ENCODE peak calls at places on chromosomes 1 and 21, in four cellular contexts. M is tibial nerve, V is fibroblast of the aortic adventitia, J is Calu3. L is an unnamed sample.

GRCh38 chr1:213492161-213493041 is 441.4 kb downstream of the RPS6KC1 start:
- DNase-seq in V (no peak), J (no peak), M (no peak), L (no peak)

GRCh38 chr1:243883551-243883950 is 33.5 kb upstream of the AKT3 start:
- DNase-seq in M (no peak), J (no peak), V (peak; percentile 95), L (no peak)

GRCh38 chr1:230185076-230186001 is 118.3 kb downstream of the GALNT2 start:
- DNase-seq in J (no peak), V (no peak), M (no peak), L (no peak)

GRCh38 chr1:245788269-245788668 is 633.5 kb downstream of the KIF26B start:
- DNase-seq in J (peak; percentile 5), V (peak; percentile 98), M (no peak), L (no peak)

GRCh38 chr1:151135433-151136385 is 10.7 kb downstream of the SEMA6C start:
- DNase-seq in V (no peak), J (no peak), M (no peak), L (no peak)

GRCh38 chr1:31707711-31708110 is 3.9 kb upstream of the COL16A1 start:
- DNase-seq in M (no peak), J (peak; percentile 32), V (peak; percentile 82), L (no peak)

GRCh38 chr1:169150631-169151337 is 44.3 kb downstream of the ATP1B1 start:
- DNase-seq in M (no peak), J (no peak), V (no peak), L (no peak)

GRCh38 chr1:13469343-13469742 is 44.5 kb downstream of the LRRC38 start:
- DNase-seq in J (no peak), M (peak; percentile 6), V (peak; percentile 2), L (peak; percentile 7)

GRCh38 chr21:46021978-46022544 is 40.5 kb downstream of the COL6A1 start:
- DNase-seq in J (no peak), V (peak; percentile 69), M (peak; percentile 44), L (no peak)

GRCh38 chr1:37394574-37395464 is 79.6 kb upstream of the ZC3H12A start:
- DNase-seq in M (no peak), V (no peak), J (no peak), L (peak; percentile 8)

GRCh38 chr1:181618559-181618958 is 135.2 kb downstream of the CACNA1E start:
- DNase-seq in M (no peak), V (no peak), J (no peak), L (no peak)

GRCh38 chr1:1334835-1335234 is 3.8 kb downstream of the TAS1R3 start:
- DNase-seq in M (no peak), J (no peak), V (no peak), L (peak; percentile 51)

GRCh38 chr1:48203287-48203900 is 19.1 kb upstream of the SLC5A9 start:
- DNase-seq in V (peak; percentile 35), M (no peak), J (peak; percentile 50), L (peak; percentile 44)

GRCh38 chr1:26981146-26981846 is 12.2 kb upstream of the TRNP1 start:
- DNase-seq in M (no peak), V (no peak), J (no peak), L (no peak)

GRCh38 chr1:51843948-51844347 is 34.6 kb downstream of the NRDC start:
- DNase-seq in M (no peak), V (no peak), J (no peak), L (no peak)

GRCh38 chr1:177913762-177914540 is 55.9 kb downstream of the SEC16B start:
- DNase-seq in J (peak; percentile 49), V (peak; percentile 45), M (peak; percentile 15), L (peak; percentile 44)

GRCh38 chr1:35873243-35873642 is 9.8 kb upstream of the AGO1 start:
- DNase-seq in J (no peak), M (no peak), V (no peak), L (no peak)

GRCh38 chr1:86515597-86515996 is 31.3 kb upstream of the CLCA4 start:
- DNase-seq in M (no peak), J (peak; percentile 70), V (peak; percentile 23), L (peak; percentile 42)

GRCh38 chr1:147723691-147724323 is 36.6 kb downstream of the GJA5 start:
- DNase-seq in M (no peak), J (peak; percentile 74), V (peak; percentile 49), L (peak; percentile 69)

GRCh38 chr1:64241069-64241468 is 37.6 kb downstream of the UBE2U start:
- DNase-seq in V (no peak), M (no peak), J (no peak), L (no peak)

GRCh38 chr1:72547412-72547811 is 265.1 kb upstream of the NEGR1 start:
- DNase-seq in M (no peak), V (peak; percentile 5), J (no peak), L (no peak)

GRCh38 chr1:230794431-230794830 is 47.2 kb downstream of the CAPN9 start:
- DNase-seq in V (peak; percentile 28), J (no peak), M (no peak), L (no peak)

GRCh38 chr1:97412155-97412554 is 508.7 kb downstream of the DPYD start:
- DNase-seq in V (peak; percentile 28), M (no peak), J (no peak), L (no peak)

GRCh38 chr1:179038528-179039281 is 13.0 kb downstream of the FAM20B start:
- DNase-seq in V (peak; percentile 43), J (no peak), M (no peak), L (no peak)

GRCh38 chr1:179043266-179043665 is 17.6 kb downstream of the FAM20B start:
- DNase-seq in V (no peak), M (no peak), J (no peak), L (no peak)

GRCh38 chr1:179043907-179044306 is 18.2 kb downstream of the FAM20B start:
- DNase-seq in V (no peak), J (no peak), M (no peak), L (no peak)

GRCh38 chr1:179042087-179042486 is 16.4 kb downstream of the FAM20B start:
- DNase-seq in V (no peak), M (no peak), J (no peak), L (no peak)

DNA sequence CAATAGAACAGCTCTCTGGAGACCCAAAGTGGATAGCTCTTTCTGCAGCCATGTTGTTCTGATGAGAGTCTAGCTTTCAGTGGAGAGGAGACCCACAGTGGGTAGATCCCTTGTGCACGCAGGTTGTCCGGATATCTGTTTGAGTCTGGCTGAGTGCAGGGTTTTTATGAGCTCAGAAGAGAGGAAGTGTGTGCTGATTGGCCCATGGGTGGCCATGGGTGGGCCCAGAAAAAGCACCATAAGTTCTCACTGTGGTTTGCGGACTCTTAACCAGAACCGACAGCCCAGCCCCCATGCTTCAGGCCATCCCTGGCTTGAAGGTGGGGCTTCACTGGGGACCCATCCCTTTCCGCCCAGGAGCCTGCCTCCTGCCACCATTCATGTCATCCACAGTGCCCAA is 17.0 kb downstream of the FAM20B start:
- DNase-seq in V (no peak), J (no peak), M (no peak), L (no peak)
- TF ChIP-seq CTCF in V (no peak), J (no peak), M (no peak), L (no peak)

GRCh38 chr1:63063367-63063766 is 259.0 kb upstream of the FOXD3 start:
- DNase-seq in M (no peak), J (peak; percentile 14), V (no peak), L (peak; percentile 17)
- TF ChIP-seq CTCF in M (no peak), J (peak; percentile 26), V (no peak), L (peak; percentile 49)

GRCh38 chr1:65992160-65993046 is 199.7 kb downstream of the PDE4B start:
- DNase-seq in V (peak; percentile 2), J (no peak), M (no peak), L (no peak)
- TF ChIP-seq CTCF in V (no peak), J (no peak), M (no peak), L (no peak)

DNA sequence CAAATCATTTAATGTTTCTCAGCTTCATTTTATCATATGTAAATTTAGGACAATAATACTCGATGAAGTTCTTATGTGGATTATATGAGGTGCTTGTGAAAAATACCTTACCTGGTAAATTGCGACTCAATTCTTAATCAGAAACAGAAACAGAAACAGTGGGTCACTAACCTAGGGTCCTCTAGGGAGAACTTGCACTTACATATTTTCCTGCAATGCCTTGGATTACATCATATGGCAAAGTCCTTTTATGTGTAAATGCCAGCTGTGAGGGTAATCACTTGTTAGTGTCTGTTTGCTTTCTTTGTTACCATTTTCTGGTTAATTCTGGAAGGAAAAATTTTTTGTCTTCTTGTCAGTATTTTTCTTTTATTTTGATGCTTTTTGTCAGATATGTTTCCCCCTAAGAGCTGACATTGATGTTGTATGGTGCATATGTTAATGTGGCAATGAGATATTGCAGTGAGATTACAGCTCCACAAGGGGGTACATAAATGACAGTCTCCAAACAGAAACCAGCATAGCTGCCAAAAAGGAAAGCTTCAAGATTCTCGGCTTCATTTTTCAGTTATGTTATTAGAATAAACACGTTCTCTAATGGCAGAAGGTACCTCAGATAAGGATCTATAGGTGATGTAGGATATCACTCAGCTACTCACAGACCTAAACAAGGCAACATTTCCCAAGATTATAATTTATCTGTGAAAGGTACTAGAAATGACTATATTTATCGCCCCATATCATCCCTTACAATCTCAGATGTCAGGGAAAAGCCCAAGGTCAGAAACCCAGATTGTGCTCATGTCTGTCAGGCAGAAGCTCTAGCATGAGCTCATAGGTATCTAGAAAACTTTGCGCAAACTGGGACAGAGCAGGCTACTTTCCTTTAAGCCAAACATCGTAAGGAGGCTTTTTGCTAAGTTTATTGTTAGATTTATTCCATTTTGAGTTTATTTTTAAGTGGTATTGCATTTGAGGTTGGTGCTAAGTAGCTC is 119.9 kb downstream of the FASLG start:
- DNase-seq in J (no peak), M (no peak), V (peak; percentile 19), L (no peak)
- TF ChIP-seq CTCF in J (no peak), M (no peak), V (peak; percentile 24), L (no peak)

DNA sequence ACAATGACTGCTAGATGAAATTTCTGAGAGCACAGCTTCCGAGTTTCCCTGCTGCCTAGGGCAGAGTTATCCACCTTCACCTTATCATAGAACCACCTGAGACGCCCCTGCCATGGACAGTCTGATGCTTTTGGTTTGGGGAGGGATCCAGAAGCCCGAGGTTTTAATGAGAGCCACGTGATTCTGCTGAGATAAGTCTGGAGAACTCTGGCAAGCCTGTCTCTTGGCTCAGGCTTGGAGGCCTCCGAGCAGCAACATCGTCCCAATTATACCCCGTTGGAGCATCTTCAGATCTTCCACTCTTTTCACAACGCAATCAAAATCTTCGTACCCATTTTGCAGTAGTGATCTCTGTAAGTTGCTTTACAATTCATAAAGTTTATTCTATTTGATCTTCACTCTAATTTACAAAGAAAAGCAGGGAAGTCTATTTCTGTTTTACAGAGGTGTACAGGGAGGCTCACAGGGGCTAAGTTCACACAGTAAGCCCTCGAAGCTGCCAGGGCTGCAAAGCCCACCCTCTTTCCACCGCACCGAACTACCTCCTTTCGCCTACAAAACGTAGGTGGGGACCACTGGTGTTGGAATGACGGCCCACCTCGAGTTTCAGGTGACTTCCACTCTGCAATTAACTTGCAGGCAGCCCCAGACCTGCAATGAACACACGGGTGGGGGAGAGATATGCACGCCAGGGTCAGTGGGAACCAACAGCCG is 513 bp upstream of the HHAT start:
- DNase-seq in J (no peak), V (no peak), M (no peak), L (no peak)
- TF ChIP-seq CTCF in J (no peak), V (no peak), M (no peak), L (no peak)

GRCh38 chr1:56803561-56804156 is 15.5 kb downstream of the FYB2 start:
- DNase-seq in M (no peak), V (peak; percentile 23), J (peak; percentile 74), L (peak; percentile 60)
- TF ChIP-seq CTCF in M (no peak), V (peak; percentile 60), J (peak; percentile 62), L (peak; percentile 45)

DNA sequence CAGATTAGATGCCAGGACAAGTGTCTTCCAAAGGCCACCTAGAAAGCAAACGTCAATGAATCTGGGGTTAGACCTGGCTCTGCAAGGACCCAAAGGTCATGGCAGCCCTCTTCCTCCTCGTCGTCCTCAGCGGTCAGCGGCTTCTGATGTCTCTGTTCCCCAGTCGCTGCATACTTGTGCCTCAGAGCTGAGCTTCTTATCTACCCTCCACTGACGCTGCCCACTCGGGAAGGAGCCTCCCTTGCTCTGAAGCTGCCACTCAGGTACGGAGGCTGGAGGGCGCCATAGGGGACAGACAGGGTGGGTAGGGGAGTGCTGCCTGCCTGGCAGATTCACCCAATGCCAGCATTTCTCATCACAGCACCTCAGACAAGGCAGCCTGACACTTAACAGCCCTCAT is 11.4 kb upstream of the UMODL1 start:
- DNase-seq in M (no peak), V (no peak), J (no peak), L (no peak)
- TF ChIP-seq CTCF in M (no peak), V (no peak), J (no peak), L (no peak)

L was measured in endothelial cell.